ENCODE peak calls at places on chromosome 10, in six cellular contexts. One of them, this sample, is unnamed. For H3K4me1 and H3K9me3, the result is how much of the 10 kb centered on the place peaks cover.

GRCh38 chr10:62577666-62578291 is 203.6 kb downstream of the ZNF365 start:
- DNase-seq in GM23248: peak
- DNase-seq in H9: no peak
- DNase-seq in thoracic aorta: no peak
- DNase-seq in heart left ventricle: no peak
- DNase-seq in Caco-2: no peak
- DNase-seq in this sample: no peak

GRCh38 chr10:63105811-63106755 is 27.0 kb upstream of the NRBF2 start:
- DNase-seq in thoracic aorta: peak
- DNase-seq in H9: no peak
- DNase-seq in heart left ventricle: peak
- DNase-seq in Caco-2: no peak
- DNase-seq in GM23248: peak
- DNase-seq in this sample: no peak

GRCh38 chr10:22473459-22473858 is 128.2 kb downstream of the SPAG6 start:
- DNase-seq in heart left ventricle: no peak
- DNase-seq in Caco-2: no peak
- DNase-seq in GM23248: peak
- DNase-seq in H9: no peak
- DNase-seq in thoracic aorta: no peak
- DNase-seq in this sample: no peak

GRCh38 chr10:24849051-24849450 is 103.4 kb downstream of the PRTFDC1 start:
- DNase-seq in GM23248: no peak
- DNase-seq in Caco-2: no peak
- DNase-seq in H9: no peak
- DNase-seq in heart left ventricle: no peak
- DNase-seq in thoracic aorta: no peak
- DNase-seq in this sample: peak

GRCh38 chr10:80492875-80493413 is 38.8 kb downstream of the TSPAN14 start:
- DNase-seq in GM23248: no peak
- DNase-seq in thoracic aorta: no peak
- DNase-seq in heart left ventricle: no peak
- DNase-seq in Caco-2: no peak
- DNase-seq in H9: no peak
- DNase-seq in this sample: no peak

GRCh38 chr10:110311357-110311949 is 6.7 kb upstream of the SMNDC1 start:
- DNase-seq in thoracic aorta: no peak
- DNase-seq in heart left ventricle: peak
- DNase-seq in GM23248: peak
- DNase-seq in H9: peak
- DNase-seq in Caco-2: peak
- DNase-seq in this sample: peak

GRCh38 chr10:59047957-59048618 is 128.4 kb upstream of the PHYHIPL start:
- DNase-seq in thoracic aorta: no peak
- DNase-seq in H9: no peak
- DNase-seq in Caco-2: no peak
- DNase-seq in GM23248: no peak
- DNase-seq in heart left ventricle: no peak
- DNase-seq in this sample: no peak

GRCh38 chr10:72809033-72809432 is 84.5 kb upstream of the OIT3 start:
- DNase-seq in GM23248: no peak
- DNase-seq in H9: no peak
- DNase-seq in heart left ventricle: no peak
- DNase-seq in thoracic aorta: no peak
- DNase-seq in Caco-2: no peak
- DNase-seq in this sample: no peak

GRCh38 chr10:33453081-33453850 is 118.8 kb upstream of the NRP1 start:
- DNase-seq in H9: no peak
- DNase-seq in Caco-2: no peak
- DNase-seq in thoracic aorta: no peak
- DNase-seq in GM23248: peak
- DNase-seq in heart left ventricle: no peak
- DNase-seq in this sample: no peak

GRCh38 chr10:117509573-117509972 is 33.0 kb upstream of the EMX2 start:
- DNase-seq in H9: peak
- DNase-seq in GM23248: no peak
- DNase-seq in thoracic aorta: no peak
- DNase-seq in Caco-2: no peak
- DNase-seq in heart left ventricle: no peak
- DNase-seq in this sample: no peak

GRCh38 chr10:90148121-90148855 is 446.9 kb downstream of the KIF20B start:
- DNase-seq in heart left ventricle: no peak
- DNase-seq in GM23248: peak
- DNase-seq in thoracic aorta: no peak
- DNase-seq in H9: no peak
- DNase-seq in Caco-2: peak
- DNase-seq in this sample: peak

GRCh38 chr10:101781655-101781983 is 1.6 kb downstream of the NPM3 start:
- DNase-seq in thoracic aorta: no peak
- DNase-seq in Caco-2: no peak
- DNase-seq in GM23248: no peak
- DNase-seq in heart left ventricle: no peak
- DNase-seq in H9: no peak
- DNase-seq in this sample: no peak

GRCh38 chr10:103836273-103836672 is 19.1 kb downstream of the SH3PXD2A start:
- DNase-seq in GM23248: no peak
- DNase-seq in Caco-2: no peak
- DNase-seq in heart left ventricle: no peak
- DNase-seq in H9: no peak
- DNase-seq in thoracic aorta: no peak
- DNase-seq in this sample: no peak

GRCh38 chr10:101968286-101968685 is 87.7 kb downstream of the ARMH3 start:
- DNase-seq in heart left ventricle: no peak
- DNase-seq in GM23248: no peak
- DNase-seq in H9: no peak
- DNase-seq in thoracic aorta: no peak
- DNase-seq in Caco-2: no peak
- DNase-seq in this sample: no peak

GRCh38 chr10:7474388-7474787 is 63.6 kb upstream of the SFMBT2 start:
- DNase-seq in heart left ventricle: no peak
- DNase-seq in Caco-2: no peak
- DNase-seq in GM23248: no peak
- DNase-seq in H9: no peak
- DNase-seq in thoracic aorta: no peak
- DNase-seq in this sample: no peak

GRCh38 chr10:124125305-124126116 is 32.1 kb upstream of the CHST15 start:
- DNase-seq in GM23248: peak
- DNase-seq in Caco-2: no peak
- DNase-seq in H9: peak
- DNase-seq in thoracic aorta: no peak
- DNase-seq in heart left ventricle: no peak
- DNase-seq in this sample: no peak

GRCh38 chr10:44715081-44715480 is 196.1 kb upstream of the TMEM72 start:
- DNase-seq in GM23248: peak
- DNase-seq in thoracic aorta: no peak
- DNase-seq in Caco-2: no peak
- DNase-seq in heart left ventricle: no peak
- DNase-seq in H9: no peak
- DNase-seq in this sample: no peak

GRCh38 chr10:93080350-93081046 is 6.8 kb downstream of the CYP26A1 start:
- DNase-seq in GM23248: peak
- DNase-seq in thoracic aorta: peak
- DNase-seq in Caco-2: peak
- DNase-seq in heart left ventricle: peak
- DNase-seq in H9: peak
- DNase-seq in this sample: peak

GRCh38 chr10:124248646-124249045 is 155.2 kb upstream of the CHST15 start:
- DNase-seq in Caco-2: no peak
- DNase-seq in H9: no peak
- DNase-seq in heart left ventricle: no peak
- DNase-seq in thoracic aorta: no peak
- DNase-seq in GM23248: no peak
- DNase-seq in this sample: no peak

GRCh38 chr10:116787893-116788665 is 45.7 kb upstream of the HSPA12A start:
- DNase-seq in heart left ventricle: peak
- DNase-seq in GM23248: peak
- DNase-seq in Caco-2: peak
- DNase-seq in H9: peak
- DNase-seq in thoracic aorta: peak
- DNase-seq in this sample: peak

GRCh38 chr10:72879245-72879644 is 14.3 kb upstream of the OIT3 start:
- DNase-seq in Caco-2: no peak
- DNase-seq in thoracic aorta: no peak
- DNase-seq in GM23248: no peak
- DNase-seq in heart left ventricle: no peak
- DNase-seq in H9: no peak
- DNase-seq in this sample: no peak

GRCh38 chr10:839550-840205 is 91.8 kb downstream of the LARP4B start:
- DNase-seq in thoracic aorta: no peak
- DNase-seq in GM23248: no peak
- DNase-seq in H9: no peak
- DNase-seq in Caco-2: peak
- DNase-seq in heart left ventricle: no peak
- DNase-seq in this sample: no peak

GRCh38 chr10:63720072-63720537 is 198.9 kb downstream of the REEP3 start:
- DNase-seq in thoracic aorta: no peak
- DNase-seq in H9: peak
- DNase-seq in heart left ventricle: no peak
- DNase-seq in GM23248: peak
- DNase-seq in Caco-2: peak
- DNase-seq in this sample: peak

GRCh38 chr10:11138634-11139033 is 121.0 kb downstream of the CELF2 start:
- DNase-seq in Caco-2: no peak
- DNase-seq in heart left ventricle: no peak
- DNase-seq in H9: no peak
- DNase-seq in GM23248: no peak
- DNase-seq in thoracic aorta: no peak
- DNase-seq in this sample: no peak

GRCh38 chr10:11142809-11143208 is 125.1 kb downstream of the CELF2 start:
- DNase-seq in thoracic aorta: no peak
- DNase-seq in Caco-2: no peak
- DNase-seq in GM23248: no peak
- DNase-seq in heart left ventricle: no peak
- DNase-seq in H9: no peak
- DNase-seq in this sample: no peak

GRCh38 chr10:11143240-11143639 is 125.6 kb downstream of the CELF2 start:
- DNase-seq in thoracic aorta: no peak
- DNase-seq in Caco-2: no peak
- DNase-seq in heart left ventricle: no peak
- DNase-seq in H9: no peak
- DNase-seq in GM23248: no peak
- DNase-seq in this sample: no peak

GRCh38 chr10:11140963-11141362 is 123.3 kb downstream of the CELF2 start:
- DNase-seq in GM23248: no peak
- DNase-seq in thoracic aorta: no peak
- DNase-seq in heart left ventricle: no peak
- DNase-seq in Caco-2: no peak
- DNase-seq in H9: no peak
- DNase-seq in this sample: no peak

DNA sequence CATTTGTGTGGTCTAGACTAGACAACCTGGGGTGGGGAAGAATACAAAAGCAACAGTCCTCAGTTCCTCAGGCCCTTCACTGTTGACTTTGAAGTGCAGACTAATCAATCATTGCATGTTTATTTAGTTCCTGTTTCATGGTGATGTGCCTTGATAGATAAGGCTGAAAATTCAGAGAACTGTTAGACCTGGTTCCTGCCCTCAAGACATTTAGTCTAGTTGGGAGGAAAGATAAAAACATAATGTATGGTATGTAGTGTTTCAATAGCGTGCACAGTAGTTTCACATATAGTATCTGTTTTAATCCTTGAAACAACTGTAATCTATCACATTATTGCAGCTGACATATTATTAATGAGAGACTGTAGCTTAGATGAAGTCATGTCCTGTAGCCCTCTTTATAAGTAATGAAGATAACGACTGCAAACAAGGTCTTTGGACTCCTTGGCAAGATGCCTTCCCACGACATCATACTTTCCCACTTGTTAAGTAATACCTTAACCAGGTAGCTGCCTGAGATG is 124.0 kb downstream of the CELF2 start:
- DNase-seq in heart left ventricle: no peak
- DNase-seq in H9: no peak
- DNase-seq in Caco-2: peak
- DNase-seq in GM23248: no peak
- DNase-seq in thoracic aorta: no peak
- DNase-seq in this sample: no peak
- H3K4me1 ChIP-seq in heart left ventricle: under half
- H3K4me1 ChIP-seq in H9: under half
- H3K4me1 ChIP-seq in Caco-2: under half
- H3K4me1 ChIP-seq in GM23248: under half
- H3K4me1 ChIP-seq in thoracic aorta: under half
- H3K4me1 ChIP-seq in this sample: under half

DNA sequence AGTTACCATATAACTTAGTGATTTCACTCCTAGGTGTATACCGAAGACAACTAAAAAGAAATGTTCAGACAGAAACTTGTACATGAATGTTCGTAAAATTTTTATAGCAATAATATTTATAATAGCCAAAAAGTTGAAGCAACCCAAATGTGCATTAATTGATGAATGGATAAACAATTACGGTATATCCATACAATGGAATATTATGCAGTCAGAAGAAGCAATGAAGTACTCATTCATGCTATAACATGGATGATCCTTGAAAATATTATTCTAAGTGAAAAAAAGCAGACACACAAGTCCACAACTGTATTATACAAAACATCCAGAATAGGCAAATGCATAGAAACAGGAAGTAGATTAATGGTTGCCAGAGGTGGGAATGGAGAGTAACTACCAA is 183.9 kb downstream of the RNLS start:
- DNase-seq in heart left ventricle: no peak
- DNase-seq in Caco-2: no peak
- DNase-seq in thoracic aorta: no peak
- DNase-seq in H9: no peak
- DNase-seq in GM23248: no peak
- DNase-seq in this sample: no peak
- H3K9me3 ChIP-seq in heart left ventricle: half or more
- H3K9me3 ChIP-seq in Caco-2: under half
- H3K9me3 ChIP-seq in thoracic aorta: under half
- H3K9me3 ChIP-seq in H9: under half
- H3K9me3 ChIP-seq in GM23248: under half
- H3K9me3 ChIP-seq in this sample: under half

GRCh38 chr10:96077181-96077580 is 33.8 kb downstream of the CCNJ start:
- DNase-seq in H9: no peak
- DNase-seq in thoracic aorta: no peak
- DNase-seq in Caco-2: no peak
- DNase-seq in heart left ventricle: no peak
- DNase-seq in GM23248: no peak
- DNase-seq in this sample: peak
- H3K4me1 ChIP-seq in H9: under half
- H3K4me1 ChIP-seq in thoracic aorta: under half
- H3K4me1 ChIP-seq in Caco-2: under half
- H3K4me1 ChIP-seq in heart left ventricle: under half
- H3K4me1 ChIP-seq in GM23248: under half
- H3K4me1 ChIP-seq in this sample: under half

GRCh38 chr10:37975407-37975991 is 948 bp downstream of the ZNF25 start:
- DNase-seq in GM23248: peak
- DNase-seq in Caco-2: peak
- DNase-seq in thoracic aorta: no peak
- DNase-seq in heart left ventricle: no peak
- DNase-seq in H9: no peak
- DNase-seq in this sample: peak

GRCh38 chr10:37976091-37976879 is at the start of gene ZNF25:
- DNase-seq in GM23248: peak
- DNase-seq in heart left ventricle: peak
- DNase-seq in Caco-2: peak
- DNase-seq in thoracic aorta: peak
- DNase-seq in H9: peak
- DNase-seq in this sample: peak

GRCh38 chr10:37972396-37972795 is 4.1 kb downstream of the ZNF25 start:
- DNase-seq in thoracic aorta: no peak
- DNase-seq in GM23248: no peak
- DNase-seq in H9: no peak
- DNase-seq in Caco-2: no peak
- DNase-seq in heart left ventricle: no peak
- DNase-seq in this sample: no peak

GRCh38 chr10:37976880-37977203 is 395 bp upstream of the ZNF25 start:
- DNase-seq in thoracic aorta: no peak
- DNase-seq in Caco-2: no peak
- DNase-seq in heart left ventricle: no peak
- DNase-seq in H9: no peak
- DNase-seq in GM23248: no peak
- DNase-seq in this sample: no peak
- H3K9me3 ChIP-seq in thoracic aorta: under half
- H3K9me3 ChIP-seq in Caco-2: under half
- H3K9me3 ChIP-seq in heart left ventricle: under half
- H3K9me3 ChIP-seq in H9: under half
- H3K9me3 ChIP-seq in GM23248: under half
- H3K9me3 ChIP-seq in this sample: under half